ENCODE peak calls at places on chromosomes 16 and 17, in ten cellular contexts. One of them, this sample, is unnamed.
A peak's percentile ranks its signal among the peaks of the same experiment; 100 is the strongest.

GRCh38 chr17:42031584-42031983 is 11.7 kb downstream of the NKIRAS2 start:
- DNase-seq in GM12865: no peak
- DNase-seq in HAP-1: no peak
- DNase-seq in H7: no peak
- DNase-seq in progenitor cell of endocrine pancreas: no peak
- DNase-seq in tibial nerve: no peak
- DNase-seq in sigmoid colon: no peak
- DNase-seq in stimulated activated CD4-positive, alpha-beta T cell treated with anti-CD3 and anti-CD28 coated beads, Interleukin-4, amount 100 ng/mL, for 48 hours: no peak
- DNase-seq in neural crest cell: no peak
- DNase-seq in activated effector memory CD4-positive, alpha-beta T cell treated with anti-CD3 and anti-CD28 coated beads, Interleukin-2, amount 50 U/mL, for 16 hours: no peak
- DNase-seq in this sample: no peak

GRCh38 chr16:84617068-84617630 is 729 bp downstream of the COTL1 start:
- DNase-seq in HAP-1: peak; percentile 41
- DNase-seq in stimulated activated CD4-positive, alpha-beta T cell treated with anti-CD3 and anti-CD28 coated beads, Interleukin-4, amount 100 ng/mL, for 48 hours: no peak
- DNase-seq in sigmoid colon: peak; percentile 77
- DNase-seq in GM12865: peak; percentile 66
- DNase-seq in neural crest cell: no peak
- DNase-seq in activated effector memory CD4-positive, alpha-beta T cell treated with anti-CD3 and anti-CD28 coated beads, Interleukin-2, amount 50 U/mL, for 16 hours: peak; percentile 85
- DNase-seq in H7: peak; percentile 80
- DNase-seq in progenitor cell of endocrine pancreas: no peak
- DNase-seq in tibial nerve: no peak
- DNase-seq in this sample: peak; percentile 30

GRCh38 chr17:6596941-6597340 is 40.6 kb upstream of the PITPNM3 start:
- DNase-seq in neural crest cell: no peak
- DNase-seq in H7: no peak
- DNase-seq in GM12865: no peak
- DNase-seq in progenitor cell of endocrine pancreas: no peak
- DNase-seq in activated effector memory CD4-positive, alpha-beta T cell treated with anti-CD3 and anti-CD28 coated beads, Interleukin-2, amount 50 U/mL, for 16 hours: no peak
- DNase-seq in tibial nerve: no peak
- DNase-seq in stimulated activated CD4-positive, alpha-beta T cell treated with anti-CD3 and anti-CD28 coated beads, Interleukin-4, amount 100 ng/mL, for 48 hours: no peak
- DNase-seq in sigmoid colon: no peak
- DNase-seq in HAP-1: no peak
- DNase-seq in this sample: no peak

GRCh38 chr17:56599093-56599492 is 5.6 kb downstream of the NOG start:
- DNase-seq in activated effector memory CD4-positive, alpha-beta T cell treated with anti-CD3 and anti-CD28 coated beads, Interleukin-2, amount 50 U/mL, for 16 hours: no peak
- DNase-seq in HAP-1: no peak
- DNase-seq in sigmoid colon: no peak
- DNase-seq in progenitor cell of endocrine pancreas: no peak
- DNase-seq in H7: no peak
- DNase-seq in tibial nerve: no peak
- DNase-seq in neural crest cell: no peak
- DNase-seq in GM12865: no peak
- DNase-seq in stimulated activated CD4-positive, alpha-beta T cell treated with anti-CD3 and anti-CD28 coated beads, Interleukin-4, amount 100 ng/mL, for 48 hours: no peak
- DNase-seq in this sample: no peak

GRCh38 chr17:58525239-58525638 is 10.8 kb upstream of the MTMR4 start:
- DNase-seq in neural crest cell: no peak
- DNase-seq in GM12865: no peak
- DNase-seq in HAP-1: no peak
- DNase-seq in tibial nerve: peak; percentile 41
- DNase-seq in progenitor cell of endocrine pancreas: no peak
- DNase-seq in stimulated activated CD4-positive, alpha-beta T cell treated with anti-CD3 and anti-CD28 coated beads, Interleukin-4, amount 100 ng/mL, for 48 hours: no peak
- DNase-seq in sigmoid colon: peak; percentile 76
- DNase-seq in activated effector memory CD4-positive, alpha-beta T cell treated with anti-CD3 and anti-CD28 coated beads, Interleukin-2, amount 50 U/mL, for 16 hours: no peak
- DNase-seq in H7: no peak
- DNase-seq in this sample: no peak

GRCh38 chr16:88131966-88132365 is 180.7 kb downstream of the BANP start:
- DNase-seq in tibial nerve: no peak
- DNase-seq in activated effector memory CD4-positive, alpha-beta T cell treated with anti-CD3 and anti-CD28 coated beads, Interleukin-2, amount 50 U/mL, for 16 hours: no peak
- DNase-seq in progenitor cell of endocrine pancreas: no peak
- DNase-seq in HAP-1: no peak
- DNase-seq in H7: no peak
- DNase-seq in neural crest cell: no peak
- DNase-seq in sigmoid colon: no peak
- DNase-seq in stimulated activated CD4-positive, alpha-beta T cell treated with anti-CD3 and anti-CD28 coated beads, Interleukin-4, amount 100 ng/mL, for 48 hours: no peak
- DNase-seq in GM12865: no peak
- DNase-seq in this sample: no peak

GRCh38 chr17:10226930-10227695 is 28.7 kb upstream of the GAS7 start:
- DNase-seq in sigmoid colon: no peak
- DNase-seq in HAP-1: peak; percentile 9
- DNase-seq in H7: peak; percentile 92
- DNase-seq in activated effector memory CD4-positive, alpha-beta T cell treated with anti-CD3 and anti-CD28 coated beads, Interleukin-2, amount 50 U/mL, for 16 hours: peak; percentile 75
- DNase-seq in tibial nerve: peak; percentile 40
- DNase-seq in stimulated activated CD4-positive, alpha-beta T cell treated with anti-CD3 and anti-CD28 coated beads, Interleukin-4, amount 100 ng/mL, for 48 hours: peak; percentile 26
- DNase-seq in neural crest cell: peak; percentile 45
- DNase-seq in progenitor cell of endocrine pancreas: peak; percentile 19
- DNase-seq in GM12865: peak; percentile 67
- DNase-seq in this sample: peak; percentile 65

GRCh38 chr17:8022358-8023038 is 16.4 kb upstream of the ALOX15B start:
- DNase-seq in sigmoid colon: peak; percentile 17
- DNase-seq in tibial nerve: no peak
- DNase-seq in neural crest cell: no peak
- DNase-seq in HAP-1: no peak
- DNase-seq in H7: no peak
- DNase-seq in activated effector memory CD4-positive, alpha-beta T cell treated with anti-CD3 and anti-CD28 coated beads, Interleukin-2, amount 50 U/mL, for 16 hours: peak; percentile 19
- DNase-seq in progenitor cell of endocrine pancreas: no peak
- DNase-seq in stimulated activated CD4-positive, alpha-beta T cell treated with anti-CD3 and anti-CD28 coated beads, Interleukin-4, amount 100 ng/mL, for 48 hours: no peak
- DNase-seq in GM12865: no peak
- DNase-seq in this sample: no peak

GRCh38 chr17:71975331-71975801 is 145.5 kb upstream of the SOX9 start:
- DNase-seq in progenitor cell of endocrine pancreas: no peak
- DNase-seq in HAP-1: no peak
- DNase-seq in GM12865: no peak
- DNase-seq in tibial nerve: peak; percentile 55
- DNase-seq in H7: peak; percentile 19
- DNase-seq in stimulated activated CD4-positive, alpha-beta T cell treated with anti-CD3 and anti-CD28 coated beads, Interleukin-4, amount 100 ng/mL, for 48 hours: no peak
- DNase-seq in sigmoid colon: peak; percentile 73
- DNase-seq in activated effector memory CD4-positive, alpha-beta T cell treated with anti-CD3 and anti-CD28 coated beads, Interleukin-2, amount 50 U/mL, for 16 hours: no peak
- DNase-seq in neural crest cell: no peak
- DNase-seq in this sample: peak; percentile 10

GRCh38 chr17:63533433-63534077 is 10.4 kb downstream of the KCNH6 start:
- DNase-seq in GM12865: no peak
- DNase-seq in H7: no peak
- DNase-seq in HAP-1: no peak
- DNase-seq in stimulated activated CD4-positive, alpha-beta T cell treated with anti-CD3 and anti-CD28 coated beads, Interleukin-4, amount 100 ng/mL, for 48 hours: no peak
- DNase-seq in activated effector memory CD4-positive, alpha-beta T cell treated with anti-CD3 and anti-CD28 coated beads, Interleukin-2, amount 50 U/mL, for 16 hours: no peak
- DNase-seq in tibial nerve: no peak
- DNase-seq in progenitor cell of endocrine pancreas: no peak
- DNase-seq in sigmoid colon: no peak
- DNase-seq in neural crest cell: no peak
- DNase-seq in this sample: no peak

GRCh38 chr16:84209989-84210388 is 19.0 kb downstream of the ADAD2 start:
- DNase-seq in sigmoid colon: no peak
- DNase-seq in HAP-1: peak; percentile 28
- DNase-seq in progenitor cell of endocrine pancreas: no peak
- DNase-seq in GM12865: no peak
- DNase-seq in H7: peak; percentile 51
- DNase-seq in stimulated activated CD4-positive, alpha-beta T cell treated with anti-CD3 and anti-CD28 coated beads, Interleukin-4, amount 100 ng/mL, for 48 hours: no peak
- DNase-seq in tibial nerve: no peak
- DNase-seq in activated effector memory CD4-positive, alpha-beta T cell treated with anti-CD3 and anti-CD28 coated beads, Interleukin-2, amount 50 U/mL, for 16 hours: no peak
- DNase-seq in neural crest cell: no peak
- DNase-seq in this sample: no peak

GRCh38 chr17:40687106-40687505 is 16.4 kb downstream of the KRT24 start:
- DNase-seq in neural crest cell: no peak
- DNase-seq in progenitor cell of endocrine pancreas: no peak
- DNase-seq in sigmoid colon: no peak
- DNase-seq in HAP-1: no peak
- DNase-seq in activated effector memory CD4-positive, alpha-beta T cell treated with anti-CD3 and anti-CD28 coated beads, Interleukin-2, amount 50 U/mL, for 16 hours: no peak
- DNase-seq in stimulated activated CD4-positive, alpha-beta T cell treated with anti-CD3 and anti-CD28 coated beads, Interleukin-4, amount 100 ng/mL, for 48 hours: no peak
- DNase-seq in GM12865: no peak
- DNase-seq in tibial nerve: no peak
- DNase-seq in H7: no peak
- DNase-seq in this sample: no peak

GRCh38 chr17:49590874-49591273 is 15.2 kb downstream of the NXPH3 start:
- DNase-seq in activated effector memory CD4-positive, alpha-beta T cell treated with anti-CD3 and anti-CD28 coated beads, Interleukin-2, amount 50 U/mL, for 16 hours: no peak
- DNase-seq in stimulated activated CD4-positive, alpha-beta T cell treated with anti-CD3 and anti-CD28 coated beads, Interleukin-4, amount 100 ng/mL, for 48 hours: no peak
- DNase-seq in neural crest cell: no peak
- DNase-seq in H7: no peak
- DNase-seq in tibial nerve: no peak
- DNase-seq in sigmoid colon: peak; percentile 26
- DNase-seq in HAP-1: no peak
- DNase-seq in GM12865: no peak
- DNase-seq in progenitor cell of endocrine pancreas: no peak
- DNase-seq in this sample: no peak

GRCh38 chr16:77945126-77945525 is 77.2 kb upstream of the CLEC3A start:
- DNase-seq in progenitor cell of endocrine pancreas: no peak
- DNase-seq in neural crest cell: no peak
- DNase-seq in stimulated activated CD4-positive, alpha-beta T cell treated with anti-CD3 and anti-CD28 coated beads, Interleukin-4, amount 100 ng/mL, for 48 hours: no peak
- DNase-seq in activated effector memory CD4-positive, alpha-beta T cell treated with anti-CD3 and anti-CD28 coated beads, Interleukin-2, amount 50 U/mL, for 16 hours: no peak
- DNase-seq in tibial nerve: no peak
- DNase-seq in H7: no peak
- DNase-seq in sigmoid colon: no peak
- DNase-seq in HAP-1: no peak
- DNase-seq in GM12865: no peak
- DNase-seq in this sample: no peak

GRCh38 chr17:2125013-2125535 is 70.2 kb downstream of the HIC1 start:
- DNase-seq in activated effector memory CD4-positive, alpha-beta T cell treated with anti-CD3 and anti-CD28 coated beads, Interleukin-2, amount 50 U/mL, for 16 hours: no peak
- DNase-seq in sigmoid colon: no peak
- DNase-seq in stimulated activated CD4-positive, alpha-beta T cell treated with anti-CD3 and anti-CD28 coated beads, Interleukin-4, amount 100 ng/mL, for 48 hours: no peak
- DNase-seq in tibial nerve: no peak
- DNase-seq in progenitor cell of endocrine pancreas: no peak
- DNase-seq in GM12865: no peak
- DNase-seq in HAP-1: no peak
- DNase-seq in H7: no peak
- DNase-seq in neural crest cell: no peak
- DNase-seq in this sample: no peak

GRCh38 chr17:51745993-51746392 is 412.5 kb downstream of the CA10 start:
- DNase-seq in stimulated activated CD4-positive, alpha-beta T cell treated with anti-CD3 and anti-CD28 coated beads, Interleukin-4, amount 100 ng/mL, for 48 hours: no peak
- DNase-seq in H7: no peak
- DNase-seq in progenitor cell of endocrine pancreas: no peak
- DNase-seq in GM12865: no peak
- DNase-seq in activated effector memory CD4-positive, alpha-beta T cell treated with anti-CD3 and anti-CD28 coated beads, Interleukin-2, amount 50 U/mL, for 16 hours: no peak
- DNase-seq in sigmoid colon: no peak
- DNase-seq in HAP-1: no peak
- DNase-seq in neural crest cell: peak; percentile 11
- DNase-seq in tibial nerve: no peak
- DNase-seq in this sample: no peak

GRCh38 chr16:88857728-88858339 is 907 bp downstream of the TRAPPC2L start:
- DNase-seq in stimulated activated CD4-positive, alpha-beta T cell treated with anti-CD3 and anti-CD28 coated beads, Interleukin-4, amount 100 ng/mL, for 48 hours: peak; percentile 69
- DNase-seq in activated effector memory CD4-positive, alpha-beta T cell treated with anti-CD3 and anti-CD28 coated beads, Interleukin-2, amount 50 U/mL, for 16 hours: peak; percentile 91
- DNase-seq in HAP-1: peak; percentile 76
- DNase-seq in sigmoid colon: peak; percentile 88
- DNase-seq in progenitor cell of endocrine pancreas: peak; percentile 64
- DNase-seq in GM12865: peak; percentile 86
- DNase-seq in H7: peak; percentile 93
- DNase-seq in tibial nerve: peak; percentile 73
- DNase-seq in neural crest cell: peak; percentile 63
- DNase-seq in this sample: peak; percentile 88

GRCh38 chr16:85390511-85391174 is 222.5 kb upstream of the GSE1 start:
- DNase-seq in H7: no peak
- DNase-seq in sigmoid colon: peak; percentile 96
- DNase-seq in activated effector memory CD4-positive, alpha-beta T cell treated with anti-CD3 and anti-CD28 coated beads, Interleukin-2, amount 50 U/mL, for 16 hours: no peak
- DNase-seq in tibial nerve: peak; percentile 81
- DNase-seq in HAP-1: no peak
- DNase-seq in neural crest cell: no peak
- DNase-seq in progenitor cell of endocrine pancreas: no peak
- DNase-seq in GM12865: no peak
- DNase-seq in stimulated activated CD4-positive, alpha-beta T cell treated with anti-CD3 and anti-CD28 coated beads, Interleukin-4, amount 100 ng/mL, for 48 hours: no peak
- DNase-seq in this sample: no peak

GRCh38 chr17:50916708-50917417 is 50.7 kb upstream of the TOB1 start:
- DNase-seq in tibial nerve: no peak
- DNase-seq in GM12865: peak; percentile 22
- DNase-seq in neural crest cell: no peak
- DNase-seq in sigmoid colon: no peak
- DNase-seq in H7: peak; percentile 60
- DNase-seq in activated effector memory CD4-positive, alpha-beta T cell treated with anti-CD3 and anti-CD28 coated beads, Interleukin-2, amount 50 U/mL, for 16 hours: no peak
- DNase-seq in progenitor cell of endocrine pancreas: no peak
- DNase-seq in HAP-1: no peak
- DNase-seq in stimulated activated CD4-positive, alpha-beta T cell treated with anti-CD3 and anti-CD28 coated beads, Interleukin-4, amount 100 ng/mL, for 48 hours: no peak
- DNase-seq in this sample: no peak

GRCh38 chr16:65142276-65142675 is 20.4 kb upstream of the CDH11 start:
- DNase-seq in neural crest cell: no peak
- DNase-seq in progenitor cell of endocrine pancreas: no peak
- DNase-seq in tibial nerve: no peak
- DNase-seq in GM12865: no peak
- DNase-seq in activated effector memory CD4-positive, alpha-beta T cell treated with anti-CD3 and anti-CD28 coated beads, Interleukin-2, amount 50 U/mL, for 16 hours: no peak
- DNase-seq in HAP-1: no peak
- DNase-seq in H7: no peak
- DNase-seq in sigmoid colon: no peak
- DNase-seq in stimulated activated CD4-positive, alpha-beta T cell treated with anti-CD3 and anti-CD28 coated beads, Interleukin-4, amount 100 ng/mL, for 48 hours: no peak
- DNase-seq in this sample: no peak

GRCh38 chr16:3020604-3021448 is 658 bp downstream of the TNFRSF12A start:
- DNase-seq in progenitor cell of endocrine pancreas: peak; percentile 87
- DNase-seq in stimulated activated CD4-positive, alpha-beta T cell treated with anti-CD3 and anti-CD28 coated beads, Interleukin-4, amount 100 ng/mL, for 48 hours: no peak
- DNase-seq in tibial nerve: peak; percentile 33
- DNase-seq in sigmoid colon: peak; percentile 94
- DNase-seq in neural crest cell: no peak
- DNase-seq in activated effector memory CD4-positive, alpha-beta T cell treated with anti-CD3 and anti-CD28 coated beads, Interleukin-2, amount 50 U/mL, for 16 hours: peak; percentile 88
- DNase-seq in HAP-1: peak; percentile 75
- DNase-seq in GM12865: peak; percentile 35
- DNase-seq in H7: peak; percentile 94
- DNase-seq in this sample: peak; percentile 74

GRCh38 chr16:29999605-30000004 is 3.6 kb downstream of the INO80E start:
- DNase-seq in activated effector memory CD4-positive, alpha-beta T cell treated with anti-CD3 and anti-CD28 coated beads, Interleukin-2, amount 50 U/mL, for 16 hours: no peak
- DNase-seq in GM12865: no peak
- DNase-seq in sigmoid colon: no peak
- DNase-seq in progenitor cell of endocrine pancreas: no peak
- DNase-seq in neural crest cell: no peak
- DNase-seq in H7: no peak
- DNase-seq in stimulated activated CD4-positive, alpha-beta T cell treated with anti-CD3 and anti-CD28 coated beads, Interleukin-4, amount 100 ng/mL, for 48 hours: no peak
- DNase-seq in HAP-1: no peak
- DNase-seq in tibial nerve: no peak
- DNase-seq in this sample: no peak

GRCh38 chr17:236641-237405 is 55.4 kb upstream of the DOC2B start:
- DNase-seq in progenitor cell of endocrine pancreas: no peak
- DNase-seq in sigmoid colon: peak; percentile 53
- DNase-seq in tibial nerve: no peak
- DNase-seq in H7: peak; percentile 69
- DNase-seq in stimulated activated CD4-positive, alpha-beta T cell treated with anti-CD3 and anti-CD28 coated beads, Interleukin-4, amount 100 ng/mL, for 48 hours: no peak
- DNase-seq in activated effector memory CD4-positive, alpha-beta T cell treated with anti-CD3 and anti-CD28 coated beads, Interleukin-2, amount 50 U/mL, for 16 hours: no peak
- DNase-seq in neural crest cell: no peak
- DNase-seq in HAP-1: no peak
- DNase-seq in GM12865: no peak
- DNase-seq in this sample: no peak

GRCh38 chr17:73644145-73645049 is at the start of gene SDK2:
- DNase-seq in tibial nerve: no peak
- DNase-seq in HAP-1: no peak
- DNase-seq in H7: peak; percentile 86
- DNase-seq in sigmoid colon: no peak
- DNase-seq in neural crest cell: peak; percentile 43
- DNase-seq in stimulated activated CD4-positive, alpha-beta T cell treated with anti-CD3 and anti-CD28 coated beads, Interleukin-4, amount 100 ng/mL, for 48 hours: no peak
- DNase-seq in progenitor cell of endocrine pancreas: peak; percentile 29
- DNase-seq in activated effector memory CD4-positive, alpha-beta T cell treated with anti-CD3 and anti-CD28 coated beads, Interleukin-2, amount 50 U/mL, for 16 hours: no peak
- DNase-seq in GM12865: no peak
- DNase-seq in this sample: peak; percentile 61

GRCh38 chr16:68028996-68029395 is 5.9 kb downstream of the DUS2 start:
- DNase-seq in stimulated activated CD4-positive, alpha-beta T cell treated with anti-CD3 and anti-CD28 coated beads, Interleukin-4, amount 100 ng/mL, for 48 hours: no peak
- DNase-seq in neural crest cell: no peak
- DNase-seq in activated effector memory CD4-positive, alpha-beta T cell treated with anti-CD3 and anti-CD28 coated beads, Interleukin-2, amount 50 U/mL, for 16 hours: no peak
- DNase-seq in tibial nerve: no peak
- DNase-seq in H7: no peak
- DNase-seq in HAP-1: no peak
- DNase-seq in sigmoid colon: no peak
- DNase-seq in GM12865: no peak
- DNase-seq in progenitor cell of endocrine pancreas: no peak
- DNase-seq in this sample: no peak

GRCh38 chr16:67311607-67312449 is 14.7 kb downstream of the KCTD19 start:
- DNase-seq in tibial nerve: peak; percentile 25
- DNase-seq in GM12865: peak; percentile 93
- DNase-seq in stimulated activated CD4-positive, alpha-beta T cell treated with anti-CD3 and anti-CD28 coated beads, Interleukin-4, amount 100 ng/mL, for 48 hours: peak; percentile 77
- DNase-seq in sigmoid colon: no peak
- DNase-seq in progenitor cell of endocrine pancreas: no peak
- DNase-seq in neural crest cell: no peak
- DNase-seq in activated effector memory CD4-positive, alpha-beta T cell treated with anti-CD3 and anti-CD28 coated beads, Interleukin-2, amount 50 U/mL, for 16 hours: peak; percentile 89
- DNase-seq in H7: no peak
- DNase-seq in HAP-1: no peak
- DNase-seq in this sample: no peak

GRCh38 chr17:62966426-62967110 is 533 bp downstream of the TANC2 start:
- DNase-seq in progenitor cell of endocrine pancreas: no peak
- DNase-seq in stimulated activated CD4-positive, alpha-beta T cell treated with anti-CD3 and anti-CD28 coated beads, Interleukin-4, amount 100 ng/mL, for 48 hours: peak; percentile 35
- DNase-seq in H7: peak; percentile 64
- DNase-seq in sigmoid colon: no peak
- DNase-seq in neural crest cell: peak; percentile 59
- DNase-seq in GM12865: no peak
- DNase-seq in tibial nerve: peak; percentile 19
- DNase-seq in activated effector memory CD4-positive, alpha-beta T cell treated with anti-CD3 and anti-CD28 coated beads, Interleukin-2, amount 50 U/mL, for 16 hours: peak; percentile 67
- DNase-seq in HAP-1: peak; percentile 79
- DNase-seq in this sample: peak; percentile 73

GRCh38 chr16:29147710-29148425 is 163.0 kb downstream of the LAT start:
- DNase-seq in tibial nerve: no peak
- DNase-seq in GM12865: no peak
- DNase-seq in H7: no peak
- DNase-seq in activated effector memory CD4-positive, alpha-beta T cell treated with anti-CD3 and anti-CD28 coated beads, Interleukin-2, amount 50 U/mL, for 16 hours: no peak
- DNase-seq in stimulated activated CD4-positive, alpha-beta T cell treated with anti-CD3 and anti-CD28 coated beads, Interleukin-4, amount 100 ng/mL, for 48 hours: no peak
- DNase-seq in progenitor cell of endocrine pancreas: no peak
- DNase-seq in HAP-1: no peak
- DNase-seq in sigmoid colon: no peak
- DNase-seq in neural crest cell: no peak
- DNase-seq in this sample: no peak

This sample was measured in neural progenitor cell.